ENCODE peak calls at places on chromosomes 11 and 22, in five cellular contexts. One of them, this sample, is unnamed.

GRCh38 chr22:17057959-17058814 is 26.6 kb upstream of the IL17RA start:
- DNase-seq in endodermal cell: peak; percentile 90
- DNase-seq in neural progenitor cell: peak; percentile 76
- DNase-seq in colonic mucosa: peak; percentile 61
- DNase-seq in stomach: peak; percentile 75
- DNase-seq in this sample: peak; percentile 52

GRCh38 chr11:19832166-19832750 is 119.6 kb downstream of the NAV2 start:
- DNase-seq in endodermal cell: no peak
- DNase-seq in neural progenitor cell: peak; percentile 20
- DNase-seq in colonic mucosa: no peak
- DNase-seq in stomach: no peak
- DNase-seq in this sample: no peak

GRCh38 chr22:37566329-37566837 is 6.1 kb downstream of the CDC42EP1 start:
- DNase-seq in endodermal cell: no peak
- DNase-seq in neural progenitor cell: no peak
- DNase-seq in colonic mucosa: no peak
- DNase-seq in stomach: no peak
- DNase-seq in this sample: no peak

GRCh38 chr11:60428517-60428916 is 855 bp upstream of the MS4A5 start:
- DNase-seq in endodermal cell: no peak
- DNase-seq in neural progenitor cell: no peak
- DNase-seq in colonic mucosa: no peak
- DNase-seq in stomach: no peak
- DNase-seq in this sample: no peak

GRCh38 chr11:59866397-59866796 is at the start of gene TCN1:
- DNase-seq in endodermal cell: no peak
- DNase-seq in neural progenitor cell: no peak
- DNase-seq in colonic mucosa: no peak
- DNase-seq in stomach: no peak
- DNase-seq in this sample: no peak

GRCh38 chr11:92531051-92531747 is 306.6 kb downstream of the FAT3 start:
- DNase-seq in endodermal cell: no peak
- DNase-seq in neural progenitor cell: peak; percentile 22
- DNase-seq in colonic mucosa: no peak
- DNase-seq in stomach: no peak
- DNase-seq in this sample: no peak

GRCh38 chr11:28289444-28289843 is 181.3 kb downstream of the METTL15 start:
- DNase-seq in endodermal cell: no peak
- DNase-seq in neural progenitor cell: peak; percentile 4
- DNase-seq in colonic mucosa: no peak
- DNase-seq in stomach: no peak
- DNase-seq in this sample: no peak

GRCh38 chr11:71364176-71364671 is 84.0 kb downstream of the DHCR7 start:
- DNase-seq in endodermal cell: no peak
- DNase-seq in neural progenitor cell: no peak
- DNase-seq in colonic mucosa: no peak
- DNase-seq in stomach: no peak
- DNase-seq in this sample: no peak

GRCh38 chr11:22879615-22880014 is 19.3 kb upstream of the CCDC179 start:
- DNase-seq in endodermal cell: no peak
- DNase-seq in neural progenitor cell: no peak
- DNase-seq in colonic mucosa: no peak
- DNase-seq in stomach: no peak
- DNase-seq in this sample: no peak

GRCh38 chr11:63490551-63491239 is at the start of gene PLAAT5:
- DNase-seq in endodermal cell: peak; percentile 82
- DNase-seq in neural progenitor cell: peak; percentile 86
- DNase-seq in colonic mucosa: peak; percentile 27
- DNase-seq in stomach: no peak
- DNase-seq in this sample: no peak

GRCh38 chr11:68798221-68798813 is 43.4 kb downstream of the CPT1A start:
- DNase-seq in endodermal cell: peak; percentile 92
- DNase-seq in neural progenitor cell: peak; percentile 83
- DNase-seq in colonic mucosa: peak; percentile 36
- DNase-seq in stomach: no peak
- DNase-seq in this sample: no peak

GRCh38 chr22:27809226-27809625 is 7.7 kb upstream of the MN1 start:
- DNase-seq in endodermal cell: peak; percentile 80
- DNase-seq in neural progenitor cell: no peak
- DNase-seq in colonic mucosa: no peak
- DNase-seq in stomach: no peak
- DNase-seq in this sample: no peak

GRCh38 chr11:46380340-46381045 is 976 bp upstream of the MDK start:
- DNase-seq in endodermal cell: peak; percentile 96
- DNase-seq in neural progenitor cell: peak; percentile 91
- DNase-seq in colonic mucosa: peak; percentile 93
- DNase-seq in stomach: peak; percentile 80
- DNase-seq in this sample: peak; percentile 53

GRCh38 chr22:36027960-36028645 is 521 bp downstream of the RBFOX2 start:
- DNase-seq in endodermal cell: no peak
- DNase-seq in neural progenitor cell: peak; percentile 94
- DNase-seq in colonic mucosa: peak; percentile 41
- DNase-seq in stomach: no peak
- DNase-seq in this sample: no peak

GRCh38 chr22:19576460-19577421 is 52.5 kb upstream of the CLDN5 start:
- DNase-seq in endodermal cell: peak; percentile 75
- DNase-seq in neural progenitor cell: peak; percentile 27
- DNase-seq in colonic mucosa: no peak
- DNase-seq in stomach: no peak
- DNase-seq in this sample: no peak

GRCh38 chr11:9750551-9750950 is 86.7 kb downstream of the SWAP70 start:
- DNase-seq in endodermal cell: no peak
- DNase-seq in neural progenitor cell: no peak
- DNase-seq in colonic mucosa: no peak
- DNase-seq in stomach: no peak
- DNase-seq in this sample: no peak

GRCh38 chr11:131750152-131750551 is 379.7 kb downstream of the NTM start:
- DNase-seq in endodermal cell: no peak
- DNase-seq in neural progenitor cell: no peak
- DNase-seq in colonic mucosa: no peak
- DNase-seq in stomach: no peak
- DNase-seq in this sample: no peak

GRCh38 chr22:44192098-44192810 is 11.5 kb downstream of the PARVG start:
- DNase-seq in endodermal cell: peak; percentile 93
- DNase-seq in neural progenitor cell: peak; percentile 50
- DNase-seq in colonic mucosa: no peak
- DNase-seq in stomach: no peak
- DNase-seq in this sample: no peak

GRCh38 chr11:73330569-73331093 is 22.6 kb downstream of the ARHGEF17 start:
- DNase-seq in endodermal cell: peak; percentile 77
- DNase-seq in neural progenitor cell: peak; percentile 64
- DNase-seq in colonic mucosa: no peak
- DNase-seq in stomach: no peak
- DNase-seq in this sample: no peak

GRCh38 chr22:35589071-35589735 is 27.9 kb downstream of the MB start:
- DNase-seq in endodermal cell: no peak
- DNase-seq in neural progenitor cell: no peak
- DNase-seq in colonic mucosa: no peak
- DNase-seq in stomach: no peak
- DNase-seq in this sample: peak; percentile 86

DNA sequence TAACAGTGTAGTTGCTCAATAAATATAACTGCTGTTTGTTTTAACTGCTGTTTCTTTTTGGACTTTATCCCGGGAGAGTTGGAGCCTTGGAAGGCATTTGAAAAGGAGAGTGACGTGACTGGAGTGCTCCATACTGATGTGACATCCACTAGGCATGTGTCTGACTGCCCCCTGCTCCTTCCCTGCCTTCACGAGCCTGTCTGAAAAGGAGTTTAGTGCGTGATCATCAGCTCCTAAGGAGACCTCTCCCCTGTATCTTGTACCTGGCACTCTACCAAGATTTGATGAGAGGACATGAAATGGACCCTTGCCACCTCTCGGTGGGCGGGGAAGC is 22.9 kb downstream of the ZBTB16 start:
- DNase-seq in endodermal cell: no peak
- DNase-seq in neural progenitor cell: no peak
- DNase-seq in colonic mucosa: peak; percentile 53
- DNase-seq in stomach: no peak
- DNase-seq in this sample: peak; percentile 71
- H3K4me1 ChIP-seq in endodermal cell: peaks cover 32% of the 10 kb centered on the region
- H3K4me1 ChIP-seq in neural progenitor cell: peaks cover 72% of the 10 kb centered on the region
- H3K4me1 ChIP-seq in colonic mucosa: peaks cover 20% of the 10 kb centered on the region
- H3K4me1 ChIP-seq in stomach: peaks cover 100% of the 10 kb centered on the region
- H3K4me1 ChIP-seq in this sample: peaks cover 100% of the 10 kb centered on the region

GRCh38 chr22:46371623-46372226 is 36.2 kb downstream of the TRMU start:
- DNase-seq in endodermal cell: no peak
- DNase-seq in neural progenitor cell: no peak
- DNase-seq in colonic mucosa: no peak
- DNase-seq in stomach: no peak
- DNase-seq in this sample: no peak
- TF ChIP-seq CTCF in endodermal cell: no peak
- TF ChIP-seq CTCF in neural progenitor cell: no peak
- TF ChIP-seq CTCF in colonic mucosa: no peak
- TF ChIP-seq CTCF in stomach: no peak
- TF ChIP-seq CTCF in this sample: no peak

GRCh38 chr11:130068546-130068985 is 1.1 kb upstream of the APLP2 start:
- DNase-seq in endodermal cell: no peak
- DNase-seq in neural progenitor cell: peak; percentile 30
- DNase-seq in colonic mucosa: no peak
- DNase-seq in stomach: no peak
- DNase-seq in this sample: no peak
- H3K4me3 ChIP-seq in endodermal cell: peak overlapping the region; percentile 78
- H3K4me3 ChIP-seq in neural progenitor cell: peak overlapping the region; percentile 69
- H3K4me3 ChIP-seq in colonic mucosa: peak overlapping the region; percentile 75
- H3K4me3 ChIP-seq in stomach: peak overlapping the region; percentile 94
- H3K4me3 ChIP-seq in this sample: peak overlapping the region; percentile 84

GRCh38 chr22:30205281-30206115 is 41.1 kb downstream of the LIF start:
- DNase-seq in endodermal cell: no peak
- DNase-seq in neural progenitor cell: no peak
- DNase-seq in colonic mucosa: no peak
- DNase-seq in stomach: peak; percentile 25
- DNase-seq in this sample: peak; percentile 77
- H3K4me1 ChIP-seq in endodermal cell: no peaks in the 10 kb centered on the region
- H3K4me1 ChIP-seq in neural progenitor cell: peaks cover 18% of the 10 kb centered on the region
- H3K4me1 ChIP-seq in colonic mucosa: no peaks in the 10 kb centered on the region
- H3K4me1 ChIP-seq in stomach: peaks cover 85% of the 10 kb centered on the region
- H3K4me1 ChIP-seq in this sample: peaks cover 5% of the 10 kb centered on the region